ENCODE peak calls at places on chromosomes 7 and 10, in nine cellular contexts. E is PC-9; D is CD4-positive, alpha-beta memory T cell; I is aorta; X is upper lobe of right lung; K is MG63; U is psoas muscle; A is hepatocyte; H is heart left ventricle. V is an unnamed sample. For H3K36me3, the result is how much of the 10 kb centered on the place peaks cover.

GRCh38 chr7:92647652-92648051 is 57.5 kb upstream of the FAM133B start:
- DNase-seq in H (no peak), K (no peak), I (no peak), A (no peak), E (no peak), U (no peak), D (no peak), X (no peak), V (no peak)

GRCh38 chr7:151711906-151712771 is 164.8 kb downstream of the PRKAG2 start:
- DNase-seq in A (no peak), I (no peak), H (no peak), U (peak), E (no peak), X (peak), D (no peak), K (peak), V (no peak)

GRCh38 chr10:17026686-17027485 is 102.7 kb downstream of the CUBN start:
- DNase-seq in K (peak), A (no peak), D (peak), E (no peak), I (no peak), H (no peak), U (no peak), X (no peak), V (no peak)

GRCh38 chr10:45580371-45580770 is 92.2 kb downstream of the ZFAND4 start:
- DNase-seq in D (peak), U (no peak), E (no peak), H (no peak), A (no peak), I (no peak), X (no peak), K (no peak), V (no peak)

GRCh38 chr7:97187067-97187466 is 69.6 kb downstream of the SDHAF3 start:
- DNase-seq in E (no peak), K (peak), U (no peak), H (no peak), I (no peak), X (no peak), D (no peak), A (no peak), V (no peak)

GRCh38 chr10:46547331-46547880 is 9.1 kb downstream of the GPRIN2 start:
- DNase-seq in I (peak), X (peak), K (no peak), U (peak), D (no peak), A (no peak), E (no peak), H (peak), V (no peak)

GRCh38 chr7:91083855-91084644 is 180.2 kb upstream of the FZD1 start:
- DNase-seq in A (peak), K (no peak), H (peak), E (no peak), I (peak), U (no peak), X (peak), D (no peak), V (no peak)

GRCh38 chr10:33791295-33791694 is 456.8 kb upstream of the NRP1 start:
- DNase-seq in X (no peak), U (no peak), E (no peak), K (no peak), D (no peak), H (no peak), I (no peak), A (no peak), V (no peak)

GRCh38 chr7:83655951-83656556 is 7.1 kb upstream of the SEMA3E start:
- DNase-seq in H (no peak), U (no peak), K (peak), I (no peak), A (peak), D (no peak), E (no peak), X (no peak), V (peak)

GRCh38 chr10:46515402-46516192 is 40.9 kb downstream of the GPRIN2 start:
- DNase-seq in D (no peak), A (no peak), U (peak), H (no peak), E (no peak), I (no peak), X (no peak), K (no peak), V (no peak)

GRCh38 chr10:31151301-31151700 is 119.6 kb upstream of the ZNF438 start:
- DNase-seq in X (no peak), K (no peak), E (no peak), H (no peak), D (no peak), A (no peak), I (no peak), U (no peak), V (no peak)

GRCh38 chr7:28128608-28129007 is 52.0 kb downstream of the JAZF1 start:
- DNase-seq in H (no peak), E (no peak), A (no peak), K (no peak), I (no peak), D (no peak), X (no peak), U (no peak), V (peak)

GRCh38 chr7:116195451-116195850 is 14.9 kb upstream of the TES start:
- DNase-seq in X (no peak), E (no peak), A (no peak), K (no peak), D (no peak), H (no peak), I (no peak), U (no peak), V (no peak)

GRCh38 chr7:132400667-132401142 is 175.6 kb downstream of the PLXNA4 start:
- DNase-seq in X (no peak), A (no peak), E (no peak), U (peak), H (no peak), K (no peak), I (no peak), D (no peak), V (no peak)

GRCh38 chr10:61871487-61871886 is 30.0 kb upstream of the ARID5B start:
- DNase-seq in D (no peak), K (no peak), I (no peak), U (no peak), X (no peak), H (no peak), A (no peak), E (no peak), V (no peak)

GRCh38 chr7:70238171-70238575 is 639.9 kb downstream of the AUTS2 start:
- DNase-seq in I (no peak), X (no peak), E (no peak), K (no peak), D (no peak), U (no peak), A (no peak), H (no peak), V (no peak)

GRCh38 chr7:151088856-151089699 is 2.8 kb downstream of the AGAP3 start:
- DNase-seq in E (no peak), H (peak), U (peak), A (peak), I (peak), X (peak), K (peak), D (no peak), V (no peak)

GRCh38 chr10:87974130-87974529 is 110.7 kb downstream of the PTEN start:
- DNase-seq in A (no peak), K (no peak), H (no peak), U (no peak), I (no peak), X (no peak), E (no peak), D (no peak), V (no peak)

GRCh38 chr7:19713676-19714075 is 4.8 kb upstream of the POLR1F start:
- DNase-seq in U (no peak), I (no peak), E (peak), H (no peak), A (peak), X (no peak), D (peak), K (no peak), V (peak)

GRCh38 chr7:102079140-102080002 is 207.3 kb upstream of the SH2B2 start:
- DNase-seq in D (no peak), E (no peak), U (no peak), X (peak), K (no peak), I (no peak), A (no peak), H (no peak), V (no peak)

GRCh38 chr7:77651544-77652162 is 44.6 kb upstream of the RSBN1L start:
- DNase-seq in X (no peak), I (no peak), U (no peak), K (no peak), D (peak), E (no peak), H (no peak), A (peak), V (no peak)

GRCh38 chr10:49605939-49606509 is 4.1 kb upstream of the SLC18A3 start:
- DNase-seq in X (peak), A (no peak), I (no peak), H (no peak), E (no peak), K (no peak), D (no peak), U (no peak), V (no peak)

DNA sequence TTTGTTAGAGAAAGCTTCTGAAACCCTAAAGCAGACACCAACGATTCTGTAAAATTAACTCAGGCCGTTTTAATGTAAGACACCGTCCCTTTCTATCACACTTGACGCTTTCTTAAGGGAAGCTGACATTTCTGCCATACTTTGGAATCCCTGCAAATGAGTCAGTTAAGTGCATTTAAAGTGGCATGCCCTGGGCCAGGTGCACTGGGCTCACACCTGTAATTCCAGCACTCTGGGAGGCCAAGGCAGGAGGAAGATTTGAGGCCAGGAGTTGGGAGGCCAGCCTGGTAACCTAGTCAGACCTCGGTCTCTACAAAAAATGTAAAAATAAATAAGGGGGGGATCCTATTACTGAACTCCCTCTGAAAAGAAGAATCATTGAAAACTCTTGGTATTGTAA is 4.4 kb downstream of the UBE2H start:
- DNase-seq in K (no peak), X (peak), A (no peak), U (no peak), I (no peak), E (peak), H (no peak), D (no peak), V (no peak)
- H3K4me3 ChIP-seq in K (no peak), X (no peak), A (no peak), U (peak), I (no peak), E (peak), H (no peak), D (no peak), V (no peak)

GRCh38 chr10:10462116-10462515 is 555.6 kb upstream of the CELF2 start:
- DNase-seq in I (no peak), H (no peak), X (no peak), A (no peak), D (no peak), U (no peak), E (no peak), K (no peak), V (no peak)
- H3K36me3 ChIP-seq in I (under half), H (under half), X (under half), A (under half), D (under half), U (under half), E (under half), K (under half), V (under half)

GRCh38 chr10:83617692-83618325 is 521.5 kb upstream of the GHITM start:
- DNase-seq in K (no peak), U (no peak), E (no peak), A (peak), I (no peak), X (no peak), D (no peak), H (no peak), V (no peak)

GRCh38 chr10:83612050-83612449 is 527.3 kb upstream of the GHITM start:
- DNase-seq in H (no peak), X (no peak), U (no peak), E (no peak), K (no peak), A (no peak), I (no peak), D (no peak), V (no peak)

GRCh38 chr10:83607959-83608745 is 531.2 kb upstream of the GHITM start:
- DNase-seq in X (no peak), D (no peak), K (peak), U (no peak), H (no peak), A (no peak), E (no peak), I (no peak), V (no peak)

GRCh38 chr10:83612746-83613145 is 526.6 kb upstream of the GHITM start:
- DNase-seq in A (no peak), I (no peak), H (no peak), E (no peak), D (no peak), K (no peak), U (no peak), X (no peak), V (no peak)
- H3K4me3 ChIP-seq in A (no peak), I (no peak), H (no peak), E (no peak), D (no peak), K (no peak), U (no peak), X (no peak), V (no peak)

DNA sequence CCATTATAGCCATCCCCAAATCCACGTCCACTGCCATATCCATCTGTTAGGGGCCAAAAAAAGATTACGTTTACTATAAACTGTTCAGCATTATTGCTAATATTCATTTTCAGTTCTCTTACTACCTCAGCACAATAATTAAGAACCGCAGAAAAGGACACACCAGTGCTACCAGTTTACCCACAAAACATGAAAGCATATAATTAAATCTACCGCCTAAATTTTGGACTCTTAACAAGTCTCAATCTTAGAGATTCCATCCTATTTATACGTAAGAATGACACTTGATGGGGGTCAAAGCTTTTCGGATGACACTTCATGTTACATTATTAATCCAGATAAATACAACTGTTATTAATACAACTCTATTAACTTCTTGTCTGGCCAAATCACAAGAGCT is 4.7 kb downstream of the HNRNPA2B1 start:
- DNase-seq in H (no peak), K (no peak), I (no peak), U (no peak), A (no peak), E (no peak), D (no peak), X (no peak), V (no peak)
- H3K36me3 ChIP-seq in H (half or more), K (half or more), I (under half), U (under half), A (under half), E (half or more), D (half or more), X (half or more), V (under half)

GRCh38 chr10:79430946-79431345 is 14.5 kb downstream of the ZCCHC24 start:
- DNase-seq in D (no peak), X (no peak), H (no peak), U (peak), I (no peak), A (peak), K (no peak), E (no peak), V (no peak)
- H3K4me3 ChIP-seq in D (no peak), X (no peak), H (no peak), U (no peak), I (no peak), A (no peak), K (no peak), E (no peak), V (no peak)

GRCh38 chr7:105652359-105652993 is 71.2 kb upstream of the EFCAB10 start:
- DNase-seq in U (peak), D (peak), A (peak), H (peak), X (peak), I (peak), K (peak), E (peak), V (no peak)

GRCh38 chr7:105649727-105650381 is 68.6 kb upstream of the EFCAB10 start:
- DNase-seq in I (no peak), U (no peak), X (no peak), A (no peak), E (peak), K (peak), D (no peak), H (no peak), V (no peak)

GRCh38 chr7:105650382-105650729 is 69.1 kb upstream of the EFCAB10 start:
- DNase-seq in H (no peak), U (no peak), I (no peak), D (no peak), K (no peak), A (no peak), X (peak), E (peak), V (no peak)

GRCh38 chr7:105653441-105654005 is 72.2 kb upstream of the EFCAB10 start:
- DNase-seq in I (no peak), H (no peak), D (no peak), K (no peak), U (no peak), X (no peak), E (no peak), A (peak), V (no peak)

DNA sequence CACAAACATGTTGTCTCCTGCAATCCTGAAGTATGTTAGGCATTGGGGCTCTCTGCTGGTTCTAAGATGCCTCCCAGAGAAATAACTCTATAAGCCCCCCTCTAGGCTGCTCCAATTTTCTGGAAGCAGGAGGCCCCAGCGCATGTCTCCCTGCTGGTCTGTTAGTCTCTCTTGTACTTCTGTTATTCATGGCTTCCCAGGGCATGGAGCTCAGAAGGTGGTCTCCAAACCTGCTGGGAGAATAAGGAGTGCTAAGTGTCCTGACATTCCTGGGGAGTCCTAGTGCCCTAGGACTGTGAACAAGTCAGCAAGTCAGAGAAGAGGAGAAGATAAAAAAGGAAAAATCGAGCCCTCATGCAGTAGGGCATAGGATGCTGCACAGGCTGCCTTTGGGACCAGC is 70.5 kb upstream of the EFCAB10 start:
- DNase-seq in X (no peak), U (no peak), I (no peak), E (no peak), K (no peak), D (no peak), H (no peak), A (no peak), V (no peak)
- H3K36me3 ChIP-seq in X (under half), U (under half), I (under half), E (under half), K (under half), D (under half), H (under half), A (under half), V (under half)

DNA sequence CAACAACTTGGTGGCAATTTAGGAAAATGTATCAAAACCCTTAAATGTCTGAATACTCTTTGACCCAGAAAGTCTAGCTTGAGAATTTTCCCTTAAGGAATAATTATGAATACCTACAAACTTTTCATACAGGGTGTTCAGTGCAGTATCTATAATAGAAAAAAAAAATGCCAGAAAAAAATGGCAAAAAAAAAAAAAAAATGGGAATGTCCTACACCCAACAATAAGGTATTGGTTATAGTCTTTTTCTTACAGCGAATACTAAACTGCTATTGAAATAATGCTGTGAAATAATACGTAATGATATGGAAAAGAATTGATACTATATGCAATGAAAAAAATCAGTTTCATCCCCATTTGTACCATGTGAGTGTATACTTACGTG is 44.3 kb downstream of the ZNF800 start:
- DNase-seq in A (no peak), E (no peak), U (no peak), K (no peak), X (no peak), I (no peak), H (no peak), D (no peak), V (no peak)
- H3K4me3 ChIP-seq in A (no peak), E (peak), U (peak), K (peak), X (peak), I (peak), H (peak), D (no peak), V (peak)

GRCh38 chr10:130201043-130201380 is 64.8 kb downstream of the GLRX3 start:
- DNase-seq in H (no peak), E (no peak), K (no peak), A (no peak), U (no peak), X (no peak), I (no peak), D (no peak), V (no peak)
- H3K36me3 ChIP-seq in H (under half), E (under half), K (under half), A (under half), U (under half), X (under half), I (under half), D (under half), V (under half)

DNA sequence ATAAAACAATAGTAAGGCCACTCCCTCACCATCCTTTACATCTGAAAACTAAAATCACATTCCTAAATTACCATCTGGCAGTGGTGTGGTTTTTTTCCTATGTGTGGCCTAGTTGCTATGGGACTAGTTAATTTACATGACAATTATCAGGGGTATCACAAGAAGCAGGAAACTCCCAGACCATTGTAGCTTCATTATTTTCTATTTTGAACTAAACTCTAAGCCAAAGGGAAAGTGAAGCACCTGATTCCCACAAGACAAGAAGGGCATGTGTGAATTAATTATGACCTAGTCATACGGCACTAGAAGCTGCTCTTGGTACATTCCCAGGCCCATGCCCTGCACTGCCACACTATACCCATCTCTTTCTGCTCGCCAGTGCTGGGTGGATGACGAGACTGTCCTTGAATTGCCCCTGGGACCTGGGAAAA is 103.4 kb downstream of the ATXN7L1 start:
- DNase-seq in K (no peak), D (no peak), E (no peak), A (no peak), X (no peak), U (no peak), I (no peak), H (no peak), V (no peak)
- H3K4me3 ChIP-seq in K (no peak), D (no peak), E (no peak), A (no peak), X (no peak), U (no peak), I (no peak), H (no peak), V (no peak)

V was measured in kidney epithelial cell.